ENCODE peak calls at places on chromosomes 6 and 20, in six cellular contexts. One of them, this sample, is unnamed. For H3K27me3, the result is how much of the 10 kb centered on the place peaks cover.

GRCh38 chr6:14917101-14917500 is 328.8 kb upstream of the JARID2 start:
- DNase-seq in Panc1: no peak
- DNase-seq in HepG2: no peak
- DNase-seq in GM23338: no peak
- DNase-seq in GM12878: no peak
- DNase-seq in HCT116: no peak
- DNase-seq in this sample: no peak

GRCh38 chr20:973785-974194 is 28.3 kb downstream of the RSPO4 start:
- DNase-seq in Panc1: peak
- DNase-seq in HepG2: peak
- DNase-seq in GM23338: peak
- DNase-seq in GM12878: peak
- DNase-seq in HCT116: peak
- DNase-seq in this sample: peak

GRCh38 chr6:63058601-63059000 is 152.7 kb upstream of the FKBP1C start:
- DNase-seq in Panc1: no peak
- DNase-seq in HepG2: no peak
- DNase-seq in GM23338: peak
- DNase-seq in GM12878: no peak
- DNase-seq in HCT116: no peak
- DNase-seq in this sample: peak

GRCh38 chr6:101762851-101763250 is 369.3 kb downstream of the GRIK2 start:
- DNase-seq in Panc1: no peak
- DNase-seq in HepG2: no peak
- DNase-seq in GM23338: no peak
- DNase-seq in GM12878: no peak
- DNase-seq in HCT116: no peak
- DNase-seq in this sample: no peak

GRCh38 chr6:8084586-8084985 is 17.8 kb downstream of the EEF1E1 start:
- DNase-seq in Panc1: no peak
- DNase-seq in HepG2: peak
- DNase-seq in GM23338: no peak
- DNase-seq in GM12878: no peak
- DNase-seq in HCT116: no peak
- DNase-seq in this sample: no peak

GRCh38 chr20:20950620-20951019 is 155.5 kb downstream of the LINC00237 start:
- DNase-seq in Panc1: no peak
- DNase-seq in HepG2: no peak
- DNase-seq in GM23338: no peak
- DNase-seq in GM12878: no peak
- DNase-seq in HCT116: no peak
- DNase-seq in this sample: no peak

GRCh38 chr20:23228912-23229311 is 121.7 kb upstream of the NXT1 start:
- DNase-seq in Panc1: no peak
- DNase-seq in HepG2: no peak
- DNase-seq in GM23338: no peak
- DNase-seq in GM12878: no peak
- DNase-seq in HCT116: no peak
- DNase-seq in this sample: no peak

GRCh38 chr20:38973107-38973506 is 11.0 kb downstream of the DHX35 start:
- DNase-seq in Panc1: no peak
- DNase-seq in HepG2: no peak
- DNase-seq in GM23338: no peak
- DNase-seq in GM12878: no peak
- DNase-seq in HCT116: no peak
- DNase-seq in this sample: no peak

GRCh38 chr6:6494677-6495076 is 93.8 kb upstream of the LY86 start:
- DNase-seq in Panc1: peak
- DNase-seq in HepG2: peak
- DNase-seq in GM23338: peak
- DNase-seq in GM12878: peak
- DNase-seq in HCT116: peak
- DNase-seq in this sample: no peak

GRCh38 chr6:164753517-164753916 is 555.9 kb downstream of the C6orf118 start:
- DNase-seq in Panc1: no peak
- DNase-seq in HepG2: no peak
- DNase-seq in GM23338: no peak
- DNase-seq in GM12878: no peak
- DNase-seq in HCT116: peak
- DNase-seq in this sample: no peak

GRCh38 chr6:50927816-50928215 is 109.1 kb downstream of the TFAP2B start:
- DNase-seq in Panc1: no peak
- DNase-seq in HepG2: no peak
- DNase-seq in GM23338: no peak
- DNase-seq in GM12878: no peak
- DNase-seq in HCT116: no peak
- DNase-seq in this sample: no peak

GRCh38 chr20:48284837-48285236 is 499.6 kb upstream of the SULF2 start:
- DNase-seq in Panc1: no peak
- DNase-seq in HepG2: peak
- DNase-seq in GM23338: no peak
- DNase-seq in GM12878: no peak
- DNase-seq in HCT116: no peak
- DNase-seq in this sample: no peak

GRCh38 chr6:38021029-38021428 is 201.5 kb downstream of the ZFAND3 start:
- DNase-seq in Panc1: no peak
- DNase-seq in HepG2: no peak
- DNase-seq in GM23338: no peak
- DNase-seq in GM12878: no peak
- DNase-seq in HCT116: no peak
- DNase-seq in this sample: no peak

GRCh38 chr6:42226251-42227143 is 8.8 kb upstream of the MRPS10 start:
- DNase-seq in Panc1: peak
- DNase-seq in HepG2: peak
- DNase-seq in GM23338: no peak
- DNase-seq in GM12878: no peak
- DNase-seq in HCT116: peak
- DNase-seq in this sample: no peak

GRCh38 chr20:47724398-47724797 is 60.9 kb downstream of the SULF2 start:
- DNase-seq in Panc1: no peak
- DNase-seq in HepG2: no peak
- DNase-seq in GM23338: no peak
- DNase-seq in GM12878: no peak
- DNase-seq in HCT116: no peak
- DNase-seq in this sample: no peak

GRCh38 chr20:21342656-21343345 is 39.7 kb downstream of the XRN2 start:
- DNase-seq in Panc1: no peak
- DNase-seq in HepG2: no peak
- DNase-seq in GM23338: no peak
- DNase-seq in GM12878: no peak
- DNase-seq in HCT116: no peak
- DNase-seq in this sample: no peak

GRCh38 chr20:38125157-38126056 is 39.7 kb downstream of the TGM2 start:
- DNase-seq in Panc1: no peak
- DNase-seq in HepG2: peak
- DNase-seq in GM23338: no peak
- DNase-seq in GM12878: no peak
- DNase-seq in HCT116: no peak
- DNase-seq in this sample: no peak

GRCh38 chr6:29887330-29887818 is 55.0 kb upstream of the HLA-A start:
- DNase-seq in Panc1: no peak
- DNase-seq in HepG2: no peak
- DNase-seq in GM23338: peak
- DNase-seq in GM12878: no peak
- DNase-seq in HCT116: peak
- DNase-seq in this sample: no peak

GRCh38 chr6:134176283-134176975 is 124.0 kb upstream of the SLC2A12 start:
- DNase-seq in Panc1: no peak
- DNase-seq in HepG2: no peak
- DNase-seq in GM23338: peak
- DNase-seq in GM12878: no peak
- DNase-seq in HCT116: no peak
- DNase-seq in this sample: no peak

GRCh38 chr6:134175532-134176282 is 123.3 kb upstream of the SLC2A12 start:
- DNase-seq in Panc1: no peak
- DNase-seq in HepG2: peak
- DNase-seq in GM23338: peak
- DNase-seq in GM12878: no peak
- DNase-seq in HCT116: peak
- DNase-seq in this sample: no peak

GRCh38 chr6:134177236-134177635 is 124.8 kb upstream of the SLC2A12 start:
- DNase-seq in Panc1: no peak
- DNase-seq in HepG2: no peak
- DNase-seq in GM23338: no peak
- DNase-seq in GM12878: no peak
- DNase-seq in HCT116: no peak
- DNase-seq in this sample: no peak

GRCh38 chr6:134178230-134179044 is 126.0 kb upstream of the SLC2A12 start:
- DNase-seq in Panc1: peak
- DNase-seq in HepG2: peak
- DNase-seq in GM23338: peak
- DNase-seq in GM12878: peak
- DNase-seq in HCT116: peak
- DNase-seq in this sample: peak

GRCh38 chr6:134177753-134178229 is 125.4 kb upstream of the SLC2A12 start:
- DNase-seq in Panc1: no peak
- DNase-seq in HepG2: peak
- DNase-seq in GM23338: no peak
- DNase-seq in GM12878: no peak
- DNase-seq in HCT116: no peak
- DNase-seq in this sample: peak
- TF ChIP-seq REST in Panc1: no peak
- TF ChIP-seq REST in HepG2: no peak
- TF ChIP-seq REST in GM23338: no peak
- TF ChIP-seq REST in GM12878: no peak
- TF ChIP-seq REST in HCT116: no peak
- TF ChIP-seq REST in this sample: no peak

GRCh38 chr6:46014054-46014453 is 1.6 kb downstream of the CLIC5 start:
- DNase-seq in Panc1: no peak
- DNase-seq in HepG2: no peak
- DNase-seq in GM23338: no peak
- DNase-seq in GM12878: no peak
- DNase-seq in HCT116: no peak
- DNase-seq in this sample: no peak
- H3K27me3 ChIP-seq in Panc1: under half
- H3K27me3 ChIP-seq in HepG2: under half
- H3K27me3 ChIP-seq in GM23338: under half
- H3K27me3 ChIP-seq in GM12878: under half
- H3K27me3 ChIP-seq in HCT116: under half
- H3K27me3 ChIP-seq in this sample: half or more

GRCh38 chr20:24767623-24768100 is 181.4 kb upstream of the CST7 start:
- DNase-seq in Panc1: no peak
- DNase-seq in HepG2: no peak
- DNase-seq in GM23338: no peak
- DNase-seq in GM12878: no peak
- DNase-seq in HCT116: no peak
- DNase-seq in this sample: no peak

GRCh38 chr20:24766143-24766527 is 182.9 kb upstream of the CST7 start:
- DNase-seq in Panc1: no peak
- DNase-seq in HepG2: no peak
- DNase-seq in GM23338: no peak
- DNase-seq in GM12878: no peak
- DNase-seq in HCT116: no peak
- DNase-seq in this sample: no peak

GRCh38 chr20:24768226-24768625 is 180.8 kb upstream of the CST7 start:
- DNase-seq in Panc1: no peak
- DNase-seq in HepG2: no peak
- DNase-seq in GM23338: no peak
- DNase-seq in GM12878: no peak
- DNase-seq in HCT116: no peak
- DNase-seq in this sample: no peak

GRCh38 chr20:24765316-24766142 is 183.5 kb upstream of the CST7 start:
- DNase-seq in Panc1: no peak
- DNase-seq in HepG2: no peak
- DNase-seq in GM23338: no peak
- DNase-seq in GM12878: no peak
- DNase-seq in HCT116: no peak
- DNase-seq in this sample: no peak

DNA sequence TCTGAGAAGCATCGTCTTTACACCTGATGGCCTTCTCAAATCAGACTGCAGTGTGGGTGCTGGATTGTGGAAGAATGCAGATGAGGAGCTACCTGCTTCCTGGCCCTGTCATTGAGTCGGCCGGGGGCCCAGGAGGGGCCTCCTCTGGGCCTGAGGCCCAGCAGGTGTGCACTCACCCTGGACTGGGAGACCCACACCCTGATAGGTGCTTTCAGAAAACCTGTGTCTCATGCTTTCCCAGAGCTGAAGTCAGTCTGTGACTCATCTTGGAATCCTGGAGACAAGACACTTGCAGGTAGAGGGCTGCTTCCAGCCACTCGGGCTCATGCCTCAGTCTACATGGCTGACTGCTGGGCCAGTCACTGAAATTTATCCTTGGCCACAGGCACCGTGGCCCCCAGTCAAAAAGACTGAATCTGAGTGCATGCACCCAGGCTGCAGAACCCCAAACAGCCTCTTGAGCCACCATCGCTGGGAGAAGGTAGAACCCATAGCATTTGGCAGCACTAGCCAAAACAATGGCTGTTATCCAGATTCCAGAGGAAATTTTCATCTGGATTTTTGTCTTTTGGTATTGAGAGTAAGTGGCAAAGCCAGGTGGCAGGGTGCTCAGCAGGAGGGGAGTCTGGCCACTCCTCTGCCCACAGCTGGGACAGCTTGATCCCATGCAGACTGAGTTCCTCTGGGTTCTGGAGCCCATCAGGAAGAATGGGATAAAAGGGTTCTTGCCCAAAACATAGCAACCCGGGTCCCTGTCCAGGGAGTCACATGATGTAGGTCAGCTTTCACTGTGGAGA is 182.0 kb upstream of the CST7 start:
- DNase-seq in Panc1: no peak
- DNase-seq in HepG2: no peak
- DNase-seq in GM23338: no peak
- DNase-seq in GM12878: no peak
- DNase-seq in HCT116: no peak
- DNase-seq in this sample: no peak
- TF ChIP-seq REST in Panc1: no peak
- TF ChIP-seq REST in HepG2: no peak
- TF ChIP-seq REST in GM23338: no peak
- TF ChIP-seq REST in GM12878: no peak
- TF ChIP-seq REST in HCT116: no peak
- TF ChIP-seq REST in this sample: no peak

DNA sequence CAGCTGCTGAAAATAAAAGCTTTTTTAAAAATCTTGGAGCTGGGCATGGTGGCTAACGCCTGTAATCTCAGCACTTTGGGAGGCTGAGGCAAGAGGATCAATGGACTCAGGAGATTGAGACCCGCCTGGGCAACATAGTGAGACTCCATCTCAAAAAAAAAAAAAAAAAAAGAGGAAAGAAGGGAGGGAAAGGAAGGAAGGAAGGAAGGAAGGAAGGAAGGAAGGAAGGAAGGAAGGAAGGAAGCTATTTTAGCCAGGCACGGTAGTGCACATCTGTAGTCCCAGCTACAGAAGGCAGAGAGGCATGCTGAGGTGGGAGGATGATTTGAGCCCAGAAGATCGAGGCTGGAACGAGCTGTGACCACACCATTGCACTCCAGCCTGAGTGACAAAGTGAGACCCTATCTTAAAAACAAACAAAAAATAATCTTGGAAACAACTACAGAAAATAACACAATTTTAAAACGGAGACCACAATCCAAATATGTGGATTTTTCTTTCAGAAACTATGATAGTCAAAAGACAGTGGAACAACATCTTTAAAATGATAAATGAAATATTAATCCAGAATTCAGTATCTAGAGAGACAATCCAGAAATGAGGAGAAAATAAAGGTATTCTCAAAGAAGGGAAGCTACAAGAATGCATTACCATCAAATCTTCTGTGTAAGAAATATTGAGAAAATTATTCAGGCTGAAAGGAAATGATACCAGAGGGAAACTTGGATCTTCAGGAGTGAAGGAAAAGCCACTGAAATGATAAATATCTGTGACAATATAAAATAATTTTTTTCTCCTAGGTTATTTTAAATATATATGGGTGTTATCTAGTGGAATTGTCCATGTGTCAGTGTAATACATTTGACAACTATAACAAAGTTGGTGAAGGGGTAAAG is 182.0 kb downstream of the GPX5 start:
- DNase-seq in Panc1: no peak
- DNase-seq in HepG2: no peak
- DNase-seq in GM23338: no peak
- DNase-seq in GM12878: no peak
- DNase-seq in HCT116: no peak
- DNase-seq in this sample: no peak
- H3K27me3 ChIP-seq in Panc1: under half
- H3K27me3 ChIP-seq in HepG2: under half
- H3K27me3 ChIP-seq in GM23338: under half
- H3K27me3 ChIP-seq in GM12878: under half
- H3K27me3 ChIP-seq in HCT116: under half
- H3K27me3 ChIP-seq in this sample: under half